ENCODE peak calls at places on chromosomes 12 and 14, in six cellular contexts. L is stomach, C is IMR-90, D is adrenal gland, T is heart left ventricle, U is right lobe of liver. G is an unnamed sample.

GRCh38 chr12:90816353-90817089 is 138.5 kb downstream of the CCER1 start:
- DNase-seq in U (no peak), C (peak; percentile 17), D (no peak), L (no peak), T (no peak), G (no peak)

GRCh38 chr12:5817246-5817645 is 127.8 kb downstream of the ANO2 start:
- DNase-seq in D (no peak), U (no peak), L (no peak), C (no peak), T (no peak), G (no peak)

GRCh38 chr12:49805409-49805808 is 22.8 kb downstream of the NCKAP5L start:
- DNase-seq in U (no peak), T (no peak), L (no peak), C (no peak), D (no peak), G (no peak)

GRCh38 chr12:124910561-124911478 is 3.6 kb downstream of the UBC start:
- DNase-seq in T (no peak), D (no peak), C (peak; percentile 42), U (no peak), L (no peak), G (no peak)

GRCh38 chr14:31137214-31137889 is 70.2 kb downstream of the HECTD1 start:
- DNase-seq in D (no peak), T (no peak), U (no peak), C (no peak), L (no peak), G (no peak)

GRCh38 chr12:85639834-85640233 is 196.4 kb downstream of the RASSF9 start:
- DNase-seq in L (no peak), C (no peak), T (no peak), D (no peak), U (no peak), G (no peak)

GRCh38 chr14:73775339-73776193 is 61.4 kb upstream of the PNMA1 start:
- DNase-seq in C (no peak), D (no peak), U (peak; percentile 19), T (no peak), L (no peak), G (peak; percentile 19)

GRCh38 chr12:51475543-51475942 is 50.9 kb downstream of the SLC4A8 start:
- DNase-seq in L (peak; percentile 56), C (peak; percentile 68), T (no peak), U (no peak), D (no peak), G (no peak)

GRCh38 chr12:117034691-117035090 is 64.5 kb downstream of the TESC start:
- DNase-seq in L (no peak), C (no peak), D (no peak), T (no peak), U (no peak), G (no peak)

GRCh38 chr14:89378119-89378518 is 38.9 kb downstream of the FOXN3 start:
- DNase-seq in T (no peak), U (no peak), D (no peak), L (no peak), C (peak; percentile 93), G (peak; percentile 51)

GRCh38 chr12:131747276-131747675 is 36.4 kb downstream of the SFSWAP start:
- DNase-seq in U (no peak), T (no peak), D (no peak), C (no peak), L (no peak), G (no peak)

GRCh38 chr12:32589165-32589891 is 89.8 kb upstream of the DNM1L start:
- DNase-seq in U (no peak), T (no peak), D (no peak), C (no peak), L (no peak), G (no peak)

GRCh38 chr14:81301371-81301770 is 80.6 kb upstream of the GTF2A1 start:
- DNase-seq in U (no peak), T (no peak), D (no peak), L (no peak), C (no peak), G (no peak)

GRCh38 chr12:113140706-113141105 is 5.1 kb upstream of the RASAL1 start:
- DNase-seq in C (no peak), L (no peak), U (no peak), D (no peak), T (no peak), G (no peak)

GRCh38 chr12:2166696-2167095 is 113.9 kb downstream of the CACNA1C start:
- DNase-seq in D (no peak), U (no peak), T (no peak), C (no peak), L (no peak), G (no peak)

GRCh38 chr14:46734287-46734686 is 82.7 kb upstream of the RPL10L start:
- DNase-seq in D (no peak), C (no peak), T (no peak), U (no peak), L (no peak), G (no peak)

GRCh38 chr14:29536886-29537511 is 390.6 kb downstream of the PRKD1 start:
- DNase-seq in T (no peak), U (no peak), C (peak; percentile 35), L (no peak), D (no peak), G (no peak)

GRCh38 chr14:81991998-81992397 is 458.3 kb upstream of the SEL1L start:
- DNase-seq in T (no peak), C (no peak), U (no peak), L (no peak), D (no peak), G (peak; percentile 21)

GRCh38 chr12:13613297-13613696 is 368.1 kb downstream of the GRIN2B start:
- DNase-seq in T (no peak), C (no peak), U (no peak), L (no peak), D (no peak), G (no peak)

GRCh38 chr12:27186240-27186839 is 57.7 kb upstream of the STK38L start:
- DNase-seq in C (peak; percentile 51), T (no peak), L (no peak), D (no peak), U (no peak), G (no peak)

GRCh38 chr12:87827638-87828264 is 201.4 kb downstream of the C12orf50 start:
- DNase-seq in C (peak; percentile 86), D (no peak), T (no peak), L (no peak), U (no peak), G (no peak)

GRCh38 chr12:2783936-2784600 is 10.7 kb upstream of the FKBP4 start:
- DNase-seq in T (peak; percentile 69), U (peak; percentile 70), D (peak; percentile 59), L (peak; percentile 70), C (peak; percentile 44), G (peak; percentile 73)

GRCh38 chr12:18383203-18383602 is 121.9 kb downstream of the PIK3C2G start:
- DNase-seq in C (peak; percentile 89), U (no peak), T (no peak), L (no peak), D (no peak), G (no peak)

GRCh38 chr12:122130150-122130549 is 43.9 kb downstream of the IL31 start:
- DNase-seq in L (no peak), D (no peak), C (peak; percentile 48), U (no peak), T (no peak), G (no peak)

DNA sequence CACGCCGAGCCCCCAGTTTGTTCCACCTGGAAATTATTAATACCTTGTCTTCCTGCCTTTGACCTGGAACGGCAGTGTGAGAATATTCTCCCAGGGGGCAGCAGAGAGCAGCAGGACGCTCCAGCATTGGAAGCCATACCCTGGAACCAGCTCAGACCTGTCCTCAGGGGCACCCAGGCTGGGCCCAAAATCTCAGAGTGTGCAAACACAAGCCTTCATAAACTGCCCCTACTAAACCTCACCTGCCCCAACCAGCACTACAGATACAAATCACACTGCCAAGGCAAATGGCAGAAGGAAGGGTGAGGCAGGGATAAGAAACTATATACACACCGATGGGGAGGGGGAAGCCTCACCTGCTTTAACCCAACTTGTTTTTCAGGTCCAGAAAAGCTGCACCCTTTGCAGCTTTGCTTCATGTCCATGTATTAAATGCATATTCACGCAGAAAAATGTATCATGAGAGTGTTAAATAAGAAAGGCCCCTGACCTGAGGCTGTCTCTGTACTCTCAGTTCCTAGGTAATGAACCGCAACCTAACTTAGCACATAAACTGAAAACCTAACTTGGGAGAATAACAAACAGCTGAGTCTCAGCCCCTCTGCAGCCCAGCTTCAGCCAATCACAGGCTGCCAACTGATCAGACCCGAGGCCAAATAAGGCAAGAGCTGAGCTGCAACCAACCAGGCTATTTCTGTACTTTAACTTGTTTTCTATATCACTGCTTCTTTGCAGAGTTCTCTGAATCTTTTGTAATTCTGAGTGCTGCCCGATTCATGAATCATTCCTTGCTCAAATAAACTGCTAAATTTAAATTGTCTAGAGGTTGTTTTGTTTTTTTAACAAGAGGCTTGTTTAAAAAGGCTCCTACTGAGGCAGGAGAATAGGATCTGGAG is 130.1 kb downstream of the SPTSSA start:
- DNase-seq in C (peak; percentile 62), D (peak; percentile 70), L (peak; percentile 72), U (peak; percentile 72), T (peak; percentile 40), G (peak; percentile 75)
- TF ChIP-seq POLR2A in C (no peak), D (no peak), L (no peak), U (no peak), T (no peak), G (no peak)

GRCh38 chr12:57474862-57475261 is 4.8 kb downstream of the ARHGAP9 start:
- DNase-seq in U (no peak), L (no peak), C (no peak), D (no peak), T (no peak), G (no peak)
- H3K27me3 ChIP-seq in U (peaks cover 14% of the 10 kb centered on the region), L (peaks cover 45% of the 10 kb centered on the region), C (peaks cover 57% of the 10 kb centered on the region), D (peaks cover 26% of the 10 kb centered on the region), T (peaks cover 14% of the 10 kb centered on the region), G (no peaks in the 10 kb centered on the region)

DNA sequence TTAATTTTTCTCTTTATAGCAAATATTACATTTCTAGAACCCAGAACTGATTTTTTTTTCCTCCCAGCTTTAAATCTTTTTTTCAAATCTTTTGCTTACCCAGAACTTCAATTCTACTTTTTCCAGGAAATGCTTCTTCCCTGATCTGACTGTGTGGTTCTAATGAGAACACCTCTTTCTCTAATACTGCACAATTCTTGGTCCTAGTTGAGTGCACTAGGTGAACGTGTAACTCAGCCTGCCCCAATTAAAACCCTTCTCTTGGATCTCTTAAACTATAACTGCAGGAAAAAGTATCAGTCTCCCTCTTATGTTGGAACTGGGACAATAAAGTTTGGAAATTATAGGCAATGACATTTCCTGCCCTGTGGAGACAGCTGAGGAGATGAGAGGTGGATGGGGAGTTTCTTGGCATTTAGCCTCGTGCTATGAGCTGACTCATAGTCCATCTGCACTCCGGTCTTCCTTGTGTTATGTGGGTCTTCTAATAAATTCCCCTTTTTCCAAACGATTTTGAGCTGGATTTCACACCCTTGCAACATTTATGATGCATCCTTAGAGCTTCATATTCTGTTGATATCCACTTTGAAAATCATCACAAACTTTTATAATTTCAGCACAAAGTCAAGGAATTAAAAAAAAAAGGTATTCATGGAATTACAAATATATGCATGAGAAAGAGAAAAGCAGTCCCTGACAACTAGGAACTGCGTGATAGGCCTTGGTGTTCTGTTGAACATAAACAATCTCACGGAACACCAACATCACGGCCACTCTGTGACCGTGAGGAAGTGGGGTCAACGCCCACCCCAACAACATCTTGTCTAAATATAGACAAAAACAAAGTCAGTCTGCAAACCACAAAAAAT is 52.4 kb downstream of the BRMS1L start:
- DNase-seq in C (peak; percentile 93), D (peak; percentile 64), U (no peak), L (peak; percentile 34), T (peak; percentile 31), G (peak; percentile 23)
- H3K27ac ChIP-seq in C (peak overlapping the region; percentile 62), D (peak overlapping the region; percentile 53), U (peak overlapping the region; percentile 34), L (peak overlapping the region; percentile 55), T (no peak overlapping the region), G (peak overlapping the region; percentile 3)

DNA sequence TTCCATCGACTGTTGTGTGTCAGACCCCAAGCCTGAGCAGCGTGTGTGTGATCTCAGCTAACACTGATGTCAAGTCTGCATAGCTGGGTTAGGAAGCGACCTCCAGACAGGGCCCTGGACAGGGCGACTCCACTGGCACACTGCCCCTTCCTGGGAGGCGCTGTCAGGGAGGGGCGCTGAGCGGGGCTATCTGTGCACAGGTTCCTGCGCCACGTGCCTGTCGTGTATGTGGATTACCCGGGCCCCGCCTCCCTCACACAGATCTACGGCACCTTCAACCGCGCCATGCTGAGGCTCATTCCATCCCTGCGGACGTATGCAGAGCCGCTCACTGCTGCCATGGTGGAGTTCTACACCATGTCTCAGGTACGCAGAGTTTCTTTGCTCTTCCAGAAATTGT is 53.9 kb downstream of the DYNC1H1 start:
- DNase-seq in D (no peak), C (no peak), T (no peak), L (no peak), U (no peak), G (no peak)
- TF ChIP-seq POLR2A in D (no peak), C (no peak), T (no peak), L (no peak), U (no peak), G (no peak)